ENCODE peak calls at places on chromosomes 2 and 18, in five cellular contexts. One of them, this sample, is unnamed.

GRCh38 chr2:9256570-9257043 is 50.0 kb downstream of the ASAP2 start:
- DNase-seq in iris pigment epithelial cell: no peak
- DNase-seq in NCI-H1694 treated with DMSO at 0.1 percent for 48 hours: peak
- DNase-seq in activated T-cell treated with anti-CD3 and anti-CD28 coated beads for 24 hours: no peak
- DNase-seq in endothelial cell: no peak
- DNase-seq in this sample: no peak

GRCh38 chr2:76556054-76556453 is 845.3 kb upstream of the GCFC2 start:
- DNase-seq in iris pigment epithelial cell: no peak
- DNase-seq in NCI-H1694 treated with DMSO at 0.1 percent for 48 hours: no peak
- DNase-seq in activated T-cell treated with anti-CD3 and anti-CD28 coated beads for 24 hours: no peak
- DNase-seq in endothelial cell: no peak
- DNase-seq in this sample: no peak

GRCh38 chr2:33042819-33043218 is 96.1 kb downstream of the LTBP1 start:
- DNase-seq in iris pigment epithelial cell: no peak
- DNase-seq in NCI-H1694 treated with DMSO at 0.1 percent for 48 hours: no peak
- DNase-seq in activated T-cell treated with anti-CD3 and anti-CD28 coated beads for 24 hours: no peak
- DNase-seq in endothelial cell: no peak
- DNase-seq in this sample: no peak

GRCh38 chr2:25043241-25043867 is 1.5 kb downstream of the EFR3B start:
- DNase-seq in iris pigment epithelial cell: peak
- DNase-seq in NCI-H1694 treated with DMSO at 0.1 percent for 48 hours: no peak
- DNase-seq in activated T-cell treated with anti-CD3 and anti-CD28 coated beads for 24 hours: peak
- DNase-seq in endothelial cell: no peak
- DNase-seq in this sample: peak

GRCh38 chr2:72129676-72130340 is 17.9 kb downstream of the CYP26B1 start:
- DNase-seq in iris pigment epithelial cell: no peak
- DNase-seq in NCI-H1694 treated with DMSO at 0.1 percent for 48 hours: no peak
- DNase-seq in activated T-cell treated with anti-CD3 and anti-CD28 coated beads for 24 hours: no peak
- DNase-seq in endothelial cell: peak
- DNase-seq in this sample: no peak

GRCh38 chr2:207148025-207148424 is 17.7 kb downstream of the KLF7 start:
- DNase-seq in iris pigment epithelial cell: peak
- DNase-seq in NCI-H1694 treated with DMSO at 0.1 percent for 48 hours: no peak
- DNase-seq in activated T-cell treated with anti-CD3 and anti-CD28 coated beads for 24 hours: no peak
- DNase-seq in endothelial cell: no peak
- DNase-seq in this sample: no peak

GRCh38 chr2:134836986-134837385 is 1.4 kb upstream of the ACMSD start:
- DNase-seq in iris pigment epithelial cell: peak
- DNase-seq in NCI-H1694 treated with DMSO at 0.1 percent for 48 hours: no peak
- DNase-seq in activated T-cell treated with anti-CD3 and anti-CD28 coated beads for 24 hours: no peak
- DNase-seq in endothelial cell: no peak
- DNase-seq in this sample: no peak

GRCh38 chr18:46310258-46310657 is 206.1 kb downstream of the HAUS1 start:
- DNase-seq in iris pigment epithelial cell: no peak
- DNase-seq in NCI-H1694 treated with DMSO at 0.1 percent for 48 hours: no peak
- DNase-seq in activated T-cell treated with anti-CD3 and anti-CD28 coated beads for 24 hours: no peak
- DNase-seq in endothelial cell: no peak
- DNase-seq in this sample: no peak

GRCh38 chr2:37802899-37803379 is 122.1 kb upstream of the RMDN2 start:
- DNase-seq in iris pigment epithelial cell: peak
- DNase-seq in NCI-H1694 treated with DMSO at 0.1 percent for 48 hours: no peak
- DNase-seq in activated T-cell treated with anti-CD3 and anti-CD28 coated beads for 24 hours: no peak
- DNase-seq in endothelial cell: no peak
- DNase-seq in this sample: no peak

GRCh38 chr2:101516833-101517690 is 42.1 kb upstream of the RFX8 start:
- DNase-seq in iris pigment epithelial cell: peak
- DNase-seq in NCI-H1694 treated with DMSO at 0.1 percent for 48 hours: no peak
- DNase-seq in activated T-cell treated with anti-CD3 and anti-CD28 coated beads for 24 hours: peak
- DNase-seq in endothelial cell: no peak
- DNase-seq in this sample: no peak

GRCh38 chr18:63150942-63151421 is 168.6 kb downstream of the BCL2 start:
- DNase-seq in iris pigment epithelial cell: no peak
- DNase-seq in NCI-H1694 treated with DMSO at 0.1 percent for 48 hours: no peak
- DNase-seq in activated T-cell treated with anti-CD3 and anti-CD28 coated beads for 24 hours: no peak
- DNase-seq in endothelial cell: no peak
- DNase-seq in this sample: no peak

GRCh38 chr2:235521844-235522243 is 28.0 kb downstream of the AGAP1 start:
- DNase-seq in iris pigment epithelial cell: no peak
- DNase-seq in NCI-H1694 treated with DMSO at 0.1 percent for 48 hours: peak
- DNase-seq in activated T-cell treated with anti-CD3 and anti-CD28 coated beads for 24 hours: no peak
- DNase-seq in endothelial cell: no peak
- DNase-seq in this sample: no peak

GRCh38 chr2:34025196-34025595 is 426.1 kb upstream of the FAM98A start:
- DNase-seq in iris pigment epithelial cell: no peak
- DNase-seq in NCI-H1694 treated with DMSO at 0.1 percent for 48 hours: no peak
- DNase-seq in activated T-cell treated with anti-CD3 and anti-CD28 coated beads for 24 hours: no peak
- DNase-seq in endothelial cell: no peak
- DNase-seq in this sample: no peak

GRCh38 chr2:14536976-14537375 is 95.5 kb upstream of the LRATD1 start:
- DNase-seq in iris pigment epithelial cell: no peak
- DNase-seq in NCI-H1694 treated with DMSO at 0.1 percent for 48 hours: no peak
- DNase-seq in activated T-cell treated with anti-CD3 and anti-CD28 coated beads for 24 hours: no peak
- DNase-seq in endothelial cell: no peak
- DNase-seq in this sample: no peak

GRCh38 chr2:112481050-112481527 is 867 bp upstream of the TTL start:
- DNase-seq in iris pigment epithelial cell: peak
- DNase-seq in NCI-H1694 treated with DMSO at 0.1 percent for 48 hours: peak
- DNase-seq in activated T-cell treated with anti-CD3 and anti-CD28 coated beads for 24 hours: peak
- DNase-seq in endothelial cell: peak
- DNase-seq in this sample: peak

GRCh38 chr2:217667545-217667944 is 335.2 kb downstream of the TNS1 start:
- DNase-seq in iris pigment epithelial cell: no peak
- DNase-seq in NCI-H1694 treated with DMSO at 0.1 percent for 48 hours: no peak
- DNase-seq in activated T-cell treated with anti-CD3 and anti-CD28 coated beads for 24 hours: no peak
- DNase-seq in endothelial cell: no peak
- DNase-seq in this sample: no peak

GRCh38 chr2:108396845-108397244 is 19.1 kb downstream of the SULT1C4 start:
- DNase-seq in iris pigment epithelial cell: peak
- DNase-seq in NCI-H1694 treated with DMSO at 0.1 percent for 48 hours: no peak
- DNase-seq in activated T-cell treated with anti-CD3 and anti-CD28 coated beads for 24 hours: no peak
- DNase-seq in endothelial cell: no peak
- DNase-seq in this sample: no peak

GRCh38 chr2:225768741-225769140 is 369.2 kb downstream of the NYAP2 start:
- DNase-seq in iris pigment epithelial cell: no peak
- DNase-seq in NCI-H1694 treated with DMSO at 0.1 percent for 48 hours: no peak
- DNase-seq in activated T-cell treated with anti-CD3 and anti-CD28 coated beads for 24 hours: no peak
- DNase-seq in endothelial cell: no peak
- DNase-seq in this sample: no peak

GRCh38 chr18:54233761-54234160 is 9.3 kb upstream of the MBD2 start:
- DNase-seq in iris pigment epithelial cell: no peak
- DNase-seq in NCI-H1694 treated with DMSO at 0.1 percent for 48 hours: no peak
- DNase-seq in activated T-cell treated with anti-CD3 and anti-CD28 coated beads for 24 hours: no peak
- DNase-seq in endothelial cell: no peak
- DNase-seq in this sample: no peak

GRCh38 chr2:9753665-9754531 is 89.4 kb upstream of the TAF1B start:
- DNase-seq in iris pigment epithelial cell: no peak
- DNase-seq in NCI-H1694 treated with DMSO at 0.1 percent for 48 hours: no peak
- DNase-seq in activated T-cell treated with anti-CD3 and anti-CD28 coated beads for 24 hours: peak
- DNase-seq in endothelial cell: no peak
- DNase-seq in this sample: no peak

GRCh38 chr2:41600460-41600859 is 447.4 kb upstream of the PKDCC start:
- DNase-seq in iris pigment epithelial cell: no peak
- DNase-seq in NCI-H1694 treated with DMSO at 0.1 percent for 48 hours: no peak
- DNase-seq in activated T-cell treated with anti-CD3 and anti-CD28 coated beads for 24 hours: no peak
- DNase-seq in endothelial cell: no peak
- DNase-seq in this sample: no peak

GRCh38 chr2:79876430-79876829 is 363.6 kb downstream of the CTNNA2 start:
- DNase-seq in iris pigment epithelial cell: peak
- DNase-seq in NCI-H1694 treated with DMSO at 0.1 percent for 48 hours: peak
- DNase-seq in activated T-cell treated with anti-CD3 and anti-CD28 coated beads for 24 hours: no peak
- DNase-seq in endothelial cell: peak
- DNase-seq in this sample: no peak

GRCh38 chr2:219120082-219120481 is 40.5 kb downstream of the NHEJ1 start:
- DNase-seq in iris pigment epithelial cell: no peak
- DNase-seq in NCI-H1694 treated with DMSO at 0.1 percent for 48 hours: no peak
- DNase-seq in activated T-cell treated with anti-CD3 and anti-CD28 coated beads for 24 hours: no peak
- DNase-seq in endothelial cell: no peak
- DNase-seq in this sample: no peak

GRCh38 chr2:120733238-120733942 is 2.3 kb upstream of the GLI2 start:
- DNase-seq in iris pigment epithelial cell: no peak
- DNase-seq in NCI-H1694 treated with DMSO at 0.1 percent for 48 hours: no peak
- DNase-seq in activated T-cell treated with anti-CD3 and anti-CD28 coated beads for 24 hours: no peak
- DNase-seq in endothelial cell: no peak
- DNase-seq in this sample: no peak

GRCh38 chr18:40159141-40160017 is 1795.7 kb upstream of the PIK3C3 start:
- DNase-seq in iris pigment epithelial cell: peak
- DNase-seq in NCI-H1694 treated with DMSO at 0.1 percent for 48 hours: peak
- DNase-seq in activated T-cell treated with anti-CD3 and anti-CD28 coated beads for 24 hours: no peak
- DNase-seq in endothelial cell: peak
- DNase-seq in this sample: no peak

GRCh38 chr2:88690591-88691338 is 708 bp upstream of the RPIA start:
- DNase-seq in iris pigment epithelial cell: peak
- DNase-seq in NCI-H1694 treated with DMSO at 0.1 percent for 48 hours: no peak
- DNase-seq in activated T-cell treated with anti-CD3 and anti-CD28 coated beads for 24 hours: peak
- DNase-seq in endothelial cell: no peak
- DNase-seq in this sample: no peak

GRCh38 chr18:78527984-78528383 is 451.6 kb upstream of the SALL3 start:
- DNase-seq in iris pigment epithelial cell: no peak
- DNase-seq in NCI-H1694 treated with DMSO at 0.1 percent for 48 hours: no peak
- DNase-seq in activated T-cell treated with anti-CD3 and anti-CD28 coated beads for 24 hours: no peak
- DNase-seq in endothelial cell: no peak
- DNase-seq in this sample: no peak

GRCh38 chr2:17541514-17541950 is 1.0 kb downstream of the VSNL1 start:
- DNase-seq in iris pigment epithelial cell: no peak
- DNase-seq in NCI-H1694 treated with DMSO at 0.1 percent for 48 hours: no peak
- DNase-seq in activated T-cell treated with anti-CD3 and anti-CD28 coated beads for 24 hours: no peak
- DNase-seq in endothelial cell: no peak
- DNase-seq in this sample: no peak

GRCh38 chr2:64128943-64129391 is 15.3 kb downstream of the PELI1 start:
- DNase-seq in iris pigment epithelial cell: peak
- DNase-seq in NCI-H1694 treated with DMSO at 0.1 percent for 48 hours: no peak
- DNase-seq in activated T-cell treated with anti-CD3 and anti-CD28 coated beads for 24 hours: no peak
- DNase-seq in endothelial cell: no peak
- DNase-seq in this sample: no peak

GRCh38 chr2:215161301-215161829 is 22.9 kb upstream of the ABCA12 start:
- DNase-seq in iris pigment epithelial cell: no peak
- DNase-seq in NCI-H1694 treated with DMSO at 0.1 percent for 48 hours: no peak
- DNase-seq in activated T-cell treated with anti-CD3 and anti-CD28 coated beads for 24 hours: no peak
- DNase-seq in endothelial cell: no peak
- DNase-seq in this sample: no peak

GRCh38 chr2:28627722-28628480 is 123.7 kb upstream of the PPP1CB start:
- DNase-seq in iris pigment epithelial cell: peak
- DNase-seq in NCI-H1694 treated with DMSO at 0.1 percent for 48 hours: no peak
- DNase-seq in activated T-cell treated with anti-CD3 and anti-CD28 coated beads for 24 hours: no peak
- DNase-seq in endothelial cell: no peak
- DNase-seq in this sample: no peak

This sample was measured in 8988T.